ENCODE peak calls at places on chromosome 5, in seven cellular contexts. U is ovary, N is IMR-90, L is body of pancreas, W is endothelial cell of umbilical vein, E is breast epithelium, B is uterus. C is an unnamed sample. For H3K9me3, the result is how much of the 10 kb centered on the place peaks cover.

GRCh38 chr5:68710514-68710913 is 383.3 kb upstream of the SLC30A5 start:
- DNase-seq in W (no peak), B (no peak), E (no peak), U (no peak), N (no peak), L (no peak), C (no peak)

GRCh38 chr5:82642313-82642712 is 364.2 kb upstream of the RPS23 start:
- DNase-seq in W (no peak), B (no peak), E (no peak), N (no peak), U (no peak), L (no peak), C (no peak)

GRCh38 chr5:96434201-96434645 is 1.2 kb upstream of the PCSK1 start:
- DNase-seq in E (peak), N (peak), W (peak), L (peak), U (peak), B (peak), C (peak)

GRCh38 chr5:69129413-69129812 is 35.6 kb downstream of the SLC30A5 start:
- DNase-seq in B (no peak), E (no peak), L (no peak), N (peak), W (no peak), U (no peak), C (no peak)

GRCh38 chr5:175734016-175734415 is 76.1 kb downstream of the HRH2 start:
- DNase-seq in E (no peak), B (no peak), U (no peak), N (no peak), W (no peak), L (no peak), C (no peak)

GRCh38 chr5:41751867-41752266 is 118.4 kb downstream of the OXCT1 start:
- DNase-seq in U (no peak), E (no peak), L (no peak), W (no peak), N (peak), B (no peak), C (no peak)

GRCh38 chr5:142446131-142446959 is 121.5 kb upstream of the SPRY4 start:
- DNase-seq in N (peak), L (no peak), E (no peak), B (no peak), W (peak), U (no peak), C (no peak)

GRCh38 chr5:150640311-150641005 is at the start of gene SYNPO:
- DNase-seq in U (peak), W (peak), L (no peak), B (peak), N (peak), E (no peak), C (peak)

GRCh38 chr5:160083501-160083900 is 35.7 kb downstream of the PWWP2A start:
- DNase-seq in E (no peak), L (no peak), U (no peak), N (no peak), W (no peak), B (no peak), C (no peak)

GRCh38 chr5:64505769-64506566 is at the start of gene RGS7BP:
- DNase-seq in W (peak), B (peak), L (peak), U (peak), E (no peak), N (peak), C (peak)

GRCh38 chr5:96875805-96876291 is 452 bp upstream of the ERAP2 start:
- DNase-seq in E (no peak), U (no peak), N (no peak), L (no peak), W (no peak), B (no peak), C (no peak)

GRCh38 chr5:11026543-11026942 is 265.5 kb upstream of the DAP start:
- DNase-seq in W (no peak), U (no peak), E (no peak), N (no peak), B (no peak), L (no peak), C (no peak)

GRCh38 chr5:61600945-61601491 is 269.0 kb downstream of the ZSWIM6 start:
- DNase-seq in W (no peak), U (no peak), E (no peak), L (peak), N (no peak), B (no peak), C (no peak)

GRCh38 chr5:85896499-85896898 is 721.2 kb upstream of the COX7C start:
- DNase-seq in L (no peak), U (no peak), W (no peak), B (no peak), E (no peak), N (no peak), C (no peak)

GRCh38 chr5:149936700-149937091 is 7.9 kb downstream of the PDE6A start:
- DNase-seq in U (no peak), N (peak), E (no peak), B (no peak), L (no peak), W (no peak), C (no peak)

GRCh38 chr5:163938595-163938994 is 433.2 kb downstream of the MAT2B start:
- DNase-seq in E (no peak), W (no peak), B (no peak), L (no peak), U (no peak), N (peak), C (peak)

GRCh38 chr5:142015781-142016533 is 3.1 kb upstream of the GNPDA1 start:
- DNase-seq in B (no peak), U (no peak), E (no peak), L (no peak), N (peak), W (peak), C (no peak)

GRCh38 chr5:44860267-44860666 is 51.5 kb downstream of the MRPS30 start:
- DNase-seq in E (no peak), U (no peak), B (no peak), W (no peak), N (no peak), L (no peak), C (no peak)

GRCh38 chr5:145922059-145922458 is 14.3 kb upstream of the SH3RF2 start:
- DNase-seq in N (no peak), L (no peak), B (no peak), E (no peak), U (no peak), W (no peak), C (no peak)

GRCh38 chr5:76811214-76811613 is 7.6 kb upstream of the F2RL1 start:
- DNase-seq in W (no peak), E (no peak), L (no peak), U (no peak), B (no peak), N (peak), C (no peak)

GRCh38 chr5:154197801-154198461 is 7.4 kb downstream of the GALNT10 start:
- DNase-seq in L (no peak), B (no peak), N (peak), U (no peak), E (peak), W (peak), C (no peak)

GRCh38 chr5:139014726-139015125 is 139.6 kb upstream of the LRRTM2 start:
- DNase-seq in N (peak), B (no peak), W (peak), U (no peak), E (no peak), L (no peak), C (no peak)

GRCh38 chr5:141867651-141868050 is 10.6 kb downstream of the PCDH1 start:
- DNase-seq in E (no peak), U (no peak), L (no peak), W (no peak), B (no peak), N (no peak), C (no peak)

GRCh38 chr5:179181988-179182387 is 121.8 kb downstream of the ZNF354C start:
- DNase-seq in B (no peak), E (peak), L (no peak), U (no peak), W (no peak), N (no peak), C (peak)

GRCh38 chr5:140658870-140659269 is 5.8 kb upstream of the WDR55 start:
- DNase-seq in W (no peak), U (no peak), E (no peak), B (no peak), L (no peak), N (no peak), C (no peak)

GRCh38 chr5:158212237-158212636 is 353.3 kb upstream of the CLINT1 start:
- DNase-seq in U (no peak), E (no peak), L (no peak), B (no peak), N (no peak), W (no peak), C (no peak)
- H3K9me3 ChIP-seq in U (under half), E (under half), L (under half), B (under half), N (under half), W (under half), C (under half)

GRCh38 chr5:174500636-174501035 is 223.7 kb upstream of the MSX2 start:
- DNase-seq in L (no peak), E (no peak), N (no peak), U (no peak), W (no peak), B (no peak), C (no peak)

GRCh38 chr5:174503461-174504265 is 220.7 kb upstream of the MSX2 start:
- DNase-seq in U (no peak), N (peak), L (peak), B (no peak), E (peak), W (peak), C (no peak)

GRCh38 chr5:174504266-174504726 is 220.1 kb upstream of the MSX2 start:
- DNase-seq in E (no peak), N (no peak), L (no peak), B (no peak), U (no peak), W (no peak), C (no peak)

GRCh38 chr5:174503086-174503460 is 221.3 kb upstream of the MSX2 start:
- DNase-seq in W (no peak), N (no peak), B (no peak), U (no peak), E (no peak), L (no peak), C (no peak)

DNA sequence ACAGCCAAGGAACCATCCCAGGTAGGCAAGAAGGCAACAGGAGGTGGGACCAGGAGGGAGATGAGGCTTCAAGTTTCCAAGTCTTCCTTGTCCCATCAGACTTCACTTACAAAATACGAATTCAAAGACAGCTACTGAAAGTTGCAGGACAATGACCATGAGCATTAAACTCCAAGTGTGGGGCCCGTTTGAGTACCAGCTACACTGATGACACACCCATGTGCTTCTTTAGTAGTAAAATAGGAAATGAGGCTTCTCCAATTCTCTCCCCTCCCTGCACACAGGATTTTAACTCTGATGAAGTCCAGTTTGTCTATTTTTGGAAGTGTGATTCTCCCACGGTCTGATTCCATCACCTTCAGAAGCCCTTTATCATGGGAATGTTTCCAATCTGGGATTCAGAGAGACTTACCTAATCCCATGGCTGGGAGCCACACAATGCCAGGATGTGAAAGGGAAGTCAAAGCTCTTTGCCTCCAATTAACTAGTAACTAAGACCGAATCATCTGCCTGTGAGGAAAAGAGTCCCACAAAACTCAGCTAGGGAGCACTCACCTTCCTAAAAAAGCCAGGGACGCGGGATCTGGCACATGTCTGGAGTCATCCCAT is 222.8 kb upstream of the MSX2 start:
- DNase-seq in W (no peak), N (peak), L (no peak), E (no peak), U (no peak), B (no peak), C (no peak)
- TF ChIP-seq POLR2A in W (no peak), N (no peak), L (no peak), E (no peak), U (no peak), B (no peak), C (no peak)

DNA sequence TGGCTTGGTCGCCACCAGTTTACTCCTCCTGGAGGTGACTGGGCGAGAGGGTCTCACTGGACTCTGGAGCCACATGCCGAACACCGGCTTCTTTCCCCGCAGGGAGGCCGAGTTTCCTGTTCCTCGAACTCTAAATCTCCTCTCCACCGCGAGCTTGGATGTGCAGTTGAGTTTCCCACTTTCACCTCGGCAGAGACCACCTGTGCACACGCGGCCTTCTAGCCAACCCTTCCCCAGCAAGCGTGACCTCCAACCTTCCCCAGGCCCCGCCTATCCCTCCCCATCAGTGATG is 380.1 kb downstream of the IRX2 start:
- DNase-seq in B (no peak), E (no peak), W (no peak), N (no peak), L (no peak), U (no peak), C (no peak)
- H3K9me3 ChIP-seq in B (under half), E (under half), W (under half), N (under half), L (under half), U (under half), C (under half)

DNA sequence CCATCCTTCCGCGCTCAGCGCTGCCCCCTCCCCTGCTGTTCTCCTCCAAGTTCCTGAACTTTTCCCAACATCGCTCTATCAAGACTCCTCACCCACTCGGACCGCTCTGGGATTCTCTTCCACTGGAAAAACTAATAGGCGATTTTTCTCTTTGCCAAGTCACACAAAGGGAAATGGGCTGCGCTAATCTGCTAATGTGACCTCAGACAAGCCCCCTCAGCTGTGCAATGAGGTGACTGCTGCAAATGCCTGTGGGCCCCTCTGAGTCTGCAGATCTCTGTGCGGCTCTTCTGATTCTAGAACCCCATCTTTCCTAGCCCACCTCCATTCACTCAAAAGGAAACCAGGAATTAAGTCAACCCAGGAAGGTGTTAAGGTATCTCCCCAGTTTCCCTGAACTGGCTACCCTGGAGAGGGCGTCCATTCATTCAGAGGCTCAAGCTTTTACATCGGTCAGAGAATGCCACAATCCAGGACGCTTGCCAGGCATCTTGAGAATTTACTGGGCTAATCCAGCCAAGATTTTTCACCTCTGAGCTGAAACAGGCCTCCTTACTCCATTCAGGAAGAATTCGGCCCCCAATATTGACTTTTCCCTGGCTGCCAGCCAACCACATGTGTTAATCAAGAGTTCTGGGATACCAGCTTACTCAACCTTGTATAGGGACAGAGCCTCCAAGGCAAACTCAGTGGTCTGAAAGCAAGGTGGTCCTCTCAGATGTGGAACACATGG is 795 bp upstream of the ADAMTS12 start:
- DNase-seq in N (peak), L (peak), B (peak), E (peak), W (no peak), U (peak), C (no peak)
- TF ChIP-seq POLR2A in N (no peak), L (no peak), B (no peak), E (no peak), W (no peak), U (no peak), C (no peak)

GRCh38 chr5:8663374-8663773 is 794.4 kb downstream of the MTRR start:
- DNase-seq in E (no peak), U (no peak), B (no peak), W (no peak), N (no peak), L (no peak), C (no peak)
- H3K9me3 ChIP-seq in E (under half), U (under half), B (under half), W (under half), N (under half), L (under half), C (under half)

GRCh38 chr5:137728048-137728447 is 7.8 kb downstream of the KLHL3 start:
- DNase-seq in B (no peak), E (no peak), N (no peak), U (no peak), L (no peak), W (peak), C (no peak)
- TF ChIP-seq POLR2A in B (no peak), E (no peak), N (no peak), U (no peak), L (no peak), W (no peak), C (no peak)

DNA sequence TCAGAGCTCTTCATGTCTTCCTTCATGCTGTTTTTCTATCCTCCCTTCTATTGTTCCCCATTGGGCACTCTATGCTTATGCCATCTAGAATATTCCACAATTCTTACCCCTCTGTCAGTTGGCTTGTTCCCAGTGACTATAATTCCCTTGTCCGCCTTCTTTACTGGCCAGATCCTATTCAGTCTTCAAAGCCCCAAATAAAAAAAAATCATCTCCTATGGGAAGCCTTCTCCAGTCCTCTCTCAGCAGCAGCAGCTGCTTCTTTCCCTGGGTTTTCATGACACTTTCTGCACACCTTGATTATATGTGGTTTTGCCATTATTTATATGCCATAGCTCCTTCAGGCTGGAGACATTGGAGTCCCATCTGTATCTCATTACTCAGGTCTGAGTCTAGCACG is 54.6 kb upstream of the TNFAIP8 start:
- DNase-seq in U (no peak), E (no peak), W (no peak), L (no peak), B (no peak), N (no peak), C (no peak)
- H3K9me3 ChIP-seq in U (under half), E (under half), W (under half), L (under half), B (under half), N (under half), C (under half)

GRCh38 chr5:172806897-172807672 is 27.0 kb upstream of the ERGIC1 start:
- DNase-seq in B (peak), E (peak), W (peak), U (peak), N (peak), L (peak), C (peak)
- TF ChIP-seq POLR2A in B (peak), E (no peak), W (peak), U (no peak), N (no peak), L (peak), C (peak)

DNA sequence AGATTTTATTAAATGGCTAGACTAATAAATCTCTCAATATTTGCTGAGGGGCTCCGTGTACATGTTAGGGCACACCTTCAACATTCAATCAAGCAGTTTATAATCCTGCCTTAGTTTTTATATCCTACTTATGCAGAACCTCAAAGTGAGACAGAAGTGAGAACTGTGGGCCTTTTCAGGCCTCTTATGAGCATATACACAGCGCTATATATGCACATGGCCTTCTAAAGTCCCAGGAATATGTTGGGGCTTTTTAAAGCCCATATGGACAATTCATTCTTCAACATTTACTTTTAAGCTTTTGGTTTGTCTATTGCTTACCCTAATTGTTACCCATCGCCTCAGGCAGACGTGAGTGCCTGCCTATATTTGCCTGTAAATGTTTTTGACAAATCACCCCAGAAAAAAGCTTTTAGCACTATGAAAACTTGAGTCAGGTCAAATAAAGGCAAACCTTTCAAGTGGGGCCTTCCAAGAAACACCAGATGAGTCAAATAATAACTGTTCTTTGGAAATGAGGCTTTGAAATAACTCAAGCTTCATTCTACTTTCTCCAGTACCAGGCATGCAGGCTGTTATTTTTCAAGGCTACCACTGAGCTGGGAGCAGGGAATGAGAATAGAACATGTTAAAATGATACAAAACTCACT is 58.2 kb downstream of the ESM1 start:
- DNase-seq in L (no peak), U (no peak), N (no peak), B (no peak), E (no peak), W (no peak), C (no peak)
- H3K9me3 ChIP-seq in L (under half), U (under half), N (under half), B (under half), E (under half), W (under half), C (under half)

C was measured in right lobe of liver.